ENCODE peak calls at places on chromosomes 2 and 18, in five cellular contexts. T is CD8-positive, alpha-beta memory T cell; E is CD4-positive, alpha-beta memory T cell; A is adrenal gland; O is aorta. S is an unnamed sample.
A peak's percentile ranks its signal among the peaks of the same experiment; 100 is the strongest.

GRCh38 chr18:48949606-48950535 is 894 bp downstream of the SMAD7 start:
- DNase-seq in E (peak; percentile 31), A (no peak), T (no peak), O (peak; percentile 77), S (no peak)

GRCh38 chr18:51195602-51196115 is 1.8 kb downstream of the MEX3C start:
- DNase-seq in O (no peak), E (no peak), A (no peak), T (peak; percentile 44), S (no peak)

GRCh38 chr2:215435809-215436704 is at the start of gene FN1:
- DNase-seq in T (peak; percentile 49), A (peak; percentile 76), E (peak; percentile 47), O (peak; percentile 98), S (peak; percentile 34)

GRCh38 chr2:143433158-143433557 is 303.9 kb downstream of the ARHGAP15 start:
- DNase-seq in A (no peak), O (no peak), E (no peak), T (no peak), S (no peak)

GRCh38 chr2:40218679-40219078 is 233.2 kb downstream of the SLC8A1 start:
- DNase-seq in T (no peak), A (peak; percentile 68), E (no peak), O (peak; percentile 72), S (no peak)

GRCh38 chr2:30780776-30781330 is 26.4 kb downstream of the CAPN13 start:
- DNase-seq in O (no peak), T (no peak), A (peak; percentile 3), E (no peak), S (no peak)

GRCh38 chr2:85737481-85737880 is 16.3 kb upstream of the ATOH8 start:
- DNase-seq in E (no peak), O (peak; percentile 89), T (no peak), A (peak; percentile 81), S (no peak)

GRCh38 chr2:159549234-159549633 is 67.1 kb downstream of the BAZ2B start:
- DNase-seq in A (no peak), O (no peak), T (no peak), E (no peak), S (no peak)

GRCh38 chr18:41955688-41956087 is 654 bp downstream of the PIK3C3 start:
- DNase-seq in E (no peak), O (no peak), T (no peak), A (no peak), S (no peak)

GRCh38 chr2:218448934-218449333 is 30.0 kb downstream of the VIL1 start:
- DNase-seq in A (no peak), E (no peak), O (no peak), T (no peak), S (no peak)

GRCh38 chr2:120209427-120210233 is 13.6 kb downstream of the TMEM185B start:
- DNase-seq in T (no peak), O (no peak), E (no peak), A (no peak), S (no peak)

GRCh38 chr18:43692291-43692690 is 415.0 kb upstream of the SYT4 start:
- DNase-seq in E (no peak), T (no peak), O (no peak), A (no peak), S (no peak)
- H3K9me3 ChIP-seq in E (no peaks in the 10 kb centered on the region), T (no peaks in the 10 kb centered on the region), O (no peaks in the 10 kb centered on the region), A (no peaks in the 10 kb centered on the region), S (peaks cover 5% of the 10 kb centered on the region)

GRCh38 chr2:74792282-74792681 is 41.6 kb upstream of the HK2 start:
- DNase-seq in O (no peak), A (no peak), T (no peak), E (no peak), S (no peak)
- H3K27ac ChIP-seq in O (no peak overlapping the region), A (no peak overlapping the region), T (no peak overlapping the region), E (no peak overlapping the region), S (no peak overlapping the region)

GRCh38 chr2:102181376-102181775 is 5.4 kb upstream of the IL1RL2 start:
- DNase-seq in A (no peak), E (no peak), O (no peak), T (no peak), S (no peak)

GRCh38 chr2:102181919-102182635 is 4.7 kb upstream of the IL1RL2 start:
- DNase-seq in A (no peak), E (no peak), O (no peak), T (no peak), S (no peak)

GRCh38 chr2:102179061-102179460 is 7.8 kb upstream of the IL1RL2 start:
- DNase-seq in A (no peak), T (no peak), E (no peak), O (no peak), S (no peak)

GRCh38 chr2:102180687-102180999 is 6.2 kb upstream of the IL1RL2 start:
- DNase-seq in E (no peak), O (no peak), A (no peak), T (no peak), S (no peak)

DNA sequence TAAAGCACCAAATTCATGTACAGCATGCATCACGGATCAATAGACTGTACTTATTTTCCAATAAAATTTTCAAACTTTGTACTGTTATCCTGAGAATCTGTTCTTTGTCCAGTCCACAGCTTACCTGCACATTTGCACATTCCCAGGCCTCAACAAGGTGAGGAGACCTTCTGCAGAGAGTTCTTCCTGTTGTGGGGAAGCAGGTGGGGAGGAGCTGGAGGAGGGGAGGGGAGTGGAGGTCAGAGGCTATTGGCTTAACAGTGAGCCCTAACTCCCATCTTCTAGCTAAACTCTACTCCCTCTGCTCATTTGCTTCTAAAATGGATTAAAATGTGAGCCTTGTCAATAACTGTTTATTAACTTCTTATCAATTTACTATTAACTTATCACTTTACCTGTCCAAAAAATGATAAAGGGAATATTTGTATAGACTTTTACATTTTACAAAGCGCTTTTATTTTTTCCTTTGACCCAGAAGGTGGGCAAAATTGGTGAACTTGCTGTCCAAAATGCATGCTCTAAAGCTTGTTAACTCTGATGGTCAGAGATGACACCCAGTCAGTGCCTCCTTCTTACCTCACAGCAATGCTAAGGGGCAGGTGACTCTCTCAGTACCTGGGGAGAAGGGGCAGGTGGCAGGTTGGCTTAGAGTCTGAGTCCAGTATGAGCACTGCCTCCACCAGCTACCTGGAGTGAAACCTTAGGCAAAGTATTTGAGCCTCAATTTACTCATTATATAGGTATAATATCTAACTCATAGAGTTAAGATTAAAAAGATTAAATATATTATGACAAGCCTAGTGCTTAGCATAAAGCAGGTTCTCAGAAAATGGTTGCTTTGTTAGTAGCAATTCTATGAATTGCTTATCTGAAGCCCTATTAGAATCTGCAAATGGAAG is 6.8 kb upstream of the IL1RL2 start:
- DNase-seq in T (no peak), E (no peak), A (no peak), O (no peak), S (no peak)
- H3K27me3 ChIP-seq in T (no peaks in the 10 kb centered on the region), E (no peaks in the 10 kb centered on the region), A (no peaks in the 10 kb centered on the region), O (no peaks in the 10 kb centered on the region), S (no peaks in the 10 kb centered on the region)

GRCh38 chr2:5510082-5510481 is 182.1 kb upstream of the SOX11 start:
- DNase-seq in O (no peak), T (no peak), E (no peak), A (no peak), S (no peak)
- H3K9me3 ChIP-seq in O (peaks cover 5% of the 10 kb centered on the region), T (no peaks in the 10 kb centered on the region), E (no peaks in the 10 kb centered on the region), A (no peaks in the 10 kb centered on the region), S (no peaks in the 10 kb centered on the region)

GRCh38 chr2:100211517-100211916 is 69.1 kb upstream of the AFF3 start:
- DNase-seq in A (no peak), T (no peak), O (no peak), E (no peak), S (no peak)
- H3K27ac ChIP-seq in A (no peak overlapping the region), T (no peak overlapping the region), O (no peak overlapping the region), E (no peak overlapping the region), S (no peak overlapping the region)

GRCh38 chr2:232387451-232388171 is 9.1 kb downstream of the ALPP start:
- DNase-seq in O (peak; percentile 52), E (no peak), A (no peak), T (no peak), S (no peak)
- H3K27me3 ChIP-seq in O (no peaks in the 10 kb centered on the region), E (no peaks in the 10 kb centered on the region), A (peaks cover 51% of the 10 kb centered on the region), T (no peaks in the 10 kb centered on the region), S (peaks cover 37% of the 10 kb centered on the region)

DNA sequence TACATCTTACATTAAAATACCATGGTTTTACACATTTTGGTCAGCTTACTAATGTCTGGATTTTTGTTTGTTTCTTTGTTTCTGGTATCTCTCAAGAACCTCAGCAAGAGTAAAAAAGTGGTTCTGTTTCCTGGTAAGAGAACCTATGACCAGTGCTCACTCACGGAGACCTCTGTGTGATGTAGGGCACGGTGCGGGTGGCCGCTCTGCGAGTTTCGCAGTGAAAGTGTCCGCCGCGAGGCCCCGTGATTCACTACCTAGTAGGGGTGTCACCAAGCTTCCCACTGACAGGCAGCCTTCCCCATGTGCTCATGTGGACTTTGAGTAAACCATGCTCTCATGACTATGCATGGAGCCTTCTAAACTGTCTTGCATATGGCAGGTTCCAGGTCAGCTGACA is 137.2 kb downstream of the DCDC2C start:
- DNase-seq in A (no peak), E (no peak), O (no peak), T (no peak), S (no peak)
- H3K9me3 ChIP-seq in A (no peaks in the 10 kb centered on the region), E (no peaks in the 10 kb centered on the region), O (no peaks in the 10 kb centered on the region), T (no peaks in the 10 kb centered on the region), S (no peaks in the 10 kb centered on the region)

S was measured in CD4-positive, alpha-beta T cell.